ENCODE peak calls at places on chromosomes 13 and 19, in eight cellular contexts. U is stimulated activated naive CD4-positive, alpha-beta T cell; W is anterior cingulate cortex; A is cardiac fibroblast; L is fibroblast of lung; R is HS-27A; G is aorta; P is activated CD4-positive, alpha-beta T cell treated with anti-CD3 and anti-CD28 coated beads for 24 hours. Y is an unnamed sample.

GRCh38 chr19:20359933-20360720 is 193.1 kb downstream of the ZNF486 start:
- DNase-seq in U (no peak), W (peak; percentile 5), A (no peak), L (no peak), R (no peak), G (no peak), P (no peak), Y (no peak)

GRCh38 chr13:24254151-24254810 is 55.1 kb upstream of the C1QTNF9 start:
- DNase-seq in U (peak; percentile 44), W (no peak), A (peak; percentile 68), L (peak; percentile 55), R (no peak), G (peak; percentile 59), P (no peak), Y (no peak)

GRCh38 chr13:109788372-109789195 is 2.2 kb upstream of the IRS2 start:
- DNase-seq in U (no peak), W (no peak), A (no peak), L (no peak), R (no peak), G (no peak), P (no peak), Y (no peak)

GRCh38 chr19:43780706-43781525 is at the start of gene KCNN4:
- DNase-seq in U (no peak), W (no peak), A (no peak), L (peak; percentile 54), R (no peak), G (peak; percentile 55), P (peak; percentile 61), Y (no peak)

GRCh38 chr19:42634409-42635232 is 39.9 kb upstream of the CEACAM8 start:
- DNase-seq in U (no peak), W (no peak), A (peak; percentile 25), L (peak; percentile 9), R (peak; percentile 50), G (no peak), P (peak; percentile 24), Y (no peak)

GRCh38 chr13:76791290-76791664 is 94.9 kb downstream of the KCTD12 start:
- DNase-seq in U (no peak), W (no peak), A (no peak), L (no peak), R (no peak), G (no peak), P (no peak), Y (no peak)

GRCh38 chr13:99982021-99982740 is 597 bp downstream of the ZIC2 start:
- DNase-seq in U (no peak), W (no peak), A (no peak), L (no peak), R (no peak), G (peak; percentile 46), P (no peak), Y (no peak)

GRCh38 chr19:30441011-30441410 is 68.8 kb downstream of the ZNF536 start:
- DNase-seq in U (no peak), W (no peak), A (no peak), L (no peak), R (no peak), G (no peak), P (no peak), Y (no peak)

GRCh38 chr19:495440-496332 is 600 bp upstream of the MADCAM1 start:
- DNase-seq in U (peak; percentile 24), W (no peak), A (peak; percentile 39), L (peak; percentile 20), R (no peak), G (no peak), P (peak; percentile 30), Y (no peak)

GRCh38 chr13:86051134-86052103 is 252.2 kb upstream of the SLITRK6 start:
- DNase-seq in U (no peak), W (no peak), A (no peak), L (no peak), R (no peak), G (no peak), P (no peak), Y (no peak)

GRCh38 chr13:107374038-107374437 is 806.1 kb upstream of the ARGLU1 start:
- DNase-seq in U (no peak), W (no peak), A (no peak), L (no peak), R (no peak), G (no peak), P (no peak), Y (no peak)

GRCh38 chr19:47190167-47190727 is 40.8 kb downstream of the BBC3 start:
- DNase-seq in U (peak; percentile 25), W (no peak), A (peak; percentile 94), L (peak; percentile 85), R (peak; percentile 51), G (peak; percentile 86), P (peak; percentile 41), Y (no peak)